ENCODE peak calls at places on chromosomes 1 and 21, in four cellular contexts. One of them, this sample, is unnamed.

GRCh38 chr1:91783423-91784162 is 102.4 kb downstream of the TGFBR3 start:
- DNase-seq in GM12892: no peak
- DNase-seq in GM12891: no peak
- DNase-seq in upper lobe of left lung: peak
- DNase-seq in this sample: no peak

GRCh38 chr1:32181563-32181962 is 2.1 kb downstream of the TXLNA start:
- DNase-seq in GM12891: no peak
- DNase-seq in upper lobe of left lung: no peak
- DNase-seq in GM12892: no peak
- DNase-seq in this sample: no peak

GRCh38 chr1:37399205-37399604 is 75.2 kb upstream of the ZC3H12A start:
- DNase-seq in GM12892: no peak
- DNase-seq in GM12891: no peak
- DNase-seq in upper lobe of left lung: no peak
- DNase-seq in this sample: no peak

GRCh38 chr1:246528933-246529731 is 22.1 kb upstream of the SMYD3 start:
- DNase-seq in GM12892: no peak
- DNase-seq in upper lobe of left lung: no peak
- DNase-seq in GM12891: no peak
- DNase-seq in this sample: no peak

GRCh38 chr1:27877115-27877416 is 4.7 kb downstream of the THEMIS2 start:
- DNase-seq in GM12891: no peak
- DNase-seq in upper lobe of left lung: no peak
- DNase-seq in GM12892: no peak
- DNase-seq in this sample: no peak

GRCh38 chr1:55605155-55605554 is 390.0 kb upstream of the USP24 start:
- DNase-seq in upper lobe of left lung: no peak
- DNase-seq in GM12892: no peak
- DNase-seq in GM12891: no peak
- DNase-seq in this sample: no peak

GRCh38 chr1:167631987-167632680 is 2.1 kb downstream of the RCSD1 start:
- DNase-seq in GM12891: no peak
- DNase-seq in upper lobe of left lung: no peak
- DNase-seq in GM12892: no peak
- DNase-seq in this sample: no peak

GRCh38 chr1:34163792-34164509 is 1.1 kb downstream of the CSMD2 start:
- DNase-seq in upper lobe of left lung: peak
- DNase-seq in GM12892: no peak
- DNase-seq in GM12891: no peak
- DNase-seq in this sample: no peak

GRCh38 chr21:34970566-34970965 is 78.5 kb downstream of the RUNX1 start:
- DNase-seq in GM12892: no peak
- DNase-seq in GM12891: no peak
- DNase-seq in upper lobe of left lung: no peak
- DNase-seq in this sample: no peak

GRCh38 chr1:183276386-183276785 is 90.3 kb downstream of the LAMC2 start:
- DNase-seq in GM12891: no peak
- DNase-seq in GM12892: no peak
- DNase-seq in upper lobe of left lung: no peak
- DNase-seq in this sample: peak

GRCh38 chr21:19507682-19508260 is 1104.2 kb upstream of the TMPRSS15 start:
- DNase-seq in GM12891: no peak
- DNase-seq in GM12892: no peak
- DNase-seq in upper lobe of left lung: no peak
- DNase-seq in this sample: no peak

GRCh38 chr1:16677552-16678423 is 11.0 kb upstream of the RNU1-3 start:
- DNase-seq in GM12891: peak
- DNase-seq in GM12892: peak
- DNase-seq in upper lobe of left lung: peak
- DNase-seq in this sample: no peak

GRCh38 chr1:150512846-150513245 is 2.7 kb upstream of the FALEC start:
- DNase-seq in GM12892: no peak
- DNase-seq in GM12891: no peak
- DNase-seq in upper lobe of left lung: no peak
- DNase-seq in this sample: no peak

GRCh38 chr1:222284466-222284865 is 263.4 kb downstream of the HHIPL2 start:
- DNase-seq in GM12892: no peak
- DNase-seq in upper lobe of left lung: no peak
- DNase-seq in GM12891: no peak
- DNase-seq in this sample: no peak

GRCh38 chr1:11913291-11913690 is 12.9 kb downstream of the KIAA2013 start:
- DNase-seq in GM12891: no peak
- DNase-seq in GM12892: no peak
- DNase-seq in upper lobe of left lung: no peak
- DNase-seq in this sample: no peak

GRCh38 chr1:84847253-84848247 is 45.5 kb downstream of the LPAR3 start:
- DNase-seq in upper lobe of left lung: no peak
- DNase-seq in GM12891: no peak
- DNase-seq in GM12892: no peak
- DNase-seq in this sample: peak

GRCh38 chr1:9691108-9691445 is 39.5 kb downstream of the PIK3CD start:
- DNase-seq in GM12891: no peak
- DNase-seq in GM12892: no peak
- DNase-seq in upper lobe of left lung: no peak
- DNase-seq in this sample: no peak

GRCh38 chr1:239874831-239875230 is 216.9 kb upstream of the FMN2 start:
- DNase-seq in GM12891: no peak
- DNase-seq in upper lobe of left lung: no peak
- DNase-seq in GM12892: no peak
- DNase-seq in this sample: no peak

GRCh38 chr1:243559575-243560172 is 290.4 kb downstream of the AKT3 start:
- DNase-seq in upper lobe of left lung: no peak
- DNase-seq in GM12891: no peak
- DNase-seq in GM12892: no peak
- DNase-seq in this sample: no peak

GRCh38 chr1:15966081-15966955 is 9.6 kb downstream of the ZBTB17 start:
- DNase-seq in GM12891: no peak
- DNase-seq in GM12892: no peak
- DNase-seq in upper lobe of left lung: no peak
- DNase-seq in this sample: peak

GRCh38 chr1:13681921-13682320 is 18.1 kb upstream of the PRDM2 start:
- DNase-seq in upper lobe of left lung: no peak
- DNase-seq in GM12892: no peak
- DNase-seq in GM12891: no peak
- DNase-seq in this sample: no peak

GRCh38 chr1:116340506-116341240 is 32.4 kb upstream of the ATP1A1 start:
- DNase-seq in GM12892: no peak
- DNase-seq in upper lobe of left lung: no peak
- DNase-seq in GM12891: no peak
- DNase-seq in this sample: no peak

GRCh38 chr1:246293366-246294121 is 213.5 kb downstream of the SMYD3 start:
- DNase-seq in GM12892: no peak
- DNase-seq in upper lobe of left lung: no peak
- DNase-seq in GM12891: no peak
- DNase-seq in this sample: no peak

GRCh38 chr1:157775101-157775870 is 1.6 kb downstream of the FCRL2 start:
- DNase-seq in GM12891: no peak
- DNase-seq in upper lobe of left lung: no peak
- DNase-seq in GM12892: no peak
- DNase-seq in this sample: no peak

GRCh38 chr1:1545946-1546737 is 5.7 kb upstream of the TMEM240 start:
- DNase-seq in upper lobe of left lung: peak
- DNase-seq in GM12891: no peak
- DNase-seq in GM12892: no peak
- DNase-seq in this sample: no peak

GRCh38 chr21:34910396-34910795 is 138.7 kb downstream of the RUNX1 start:
- DNase-seq in upper lobe of left lung: no peak
- DNase-seq in GM12891: no peak
- DNase-seq in GM12892: no peak
- DNase-seq in this sample: no peak

GRCh38 chr1:231808990-231809389 is 182.4 kb downstream of the DISC1 start:
- DNase-seq in upper lobe of left lung: no peak
- DNase-seq in GM12891: no peak
- DNase-seq in GM12892: no peak
- DNase-seq in this sample: no peak

GRCh38 chr1:165234149-165234548 is 122.4 kb downstream of the LMX1A start:
- DNase-seq in GM12892: no peak
- DNase-seq in upper lobe of left lung: no peak
- DNase-seq in GM12891: no peak
- DNase-seq in this sample: no peak

GRCh38 chr1:86487131-86487804 is 18.5 kb downstream of the CLCA1 start:
- DNase-seq in GM12891: no peak
- DNase-seq in upper lobe of left lung: no peak
- DNase-seq in GM12892: no peak
- DNase-seq in this sample: no peak

GRCh38 chr1:181324797-181325616 is 158.3 kb upstream of the CACNA1E start:
- DNase-seq in upper lobe of left lung: no peak
- DNase-seq in GM12891: no peak
- DNase-seq in GM12892: no peak
- DNase-seq in this sample: no peak

GRCh38 chr1:55720243-55720642 is 505.1 kb upstream of the USP24 start:
- DNase-seq in upper lobe of left lung: no peak
- DNase-seq in GM12892: no peak
- DNase-seq in GM12891: no peak
- DNase-seq in this sample: peak

GRCh38 chr1:904271-904950 is 19.3 kb upstream of the SAMD11 start:
- DNase-seq in GM12891: peak
- DNase-seq in GM12892: peak
- DNase-seq in upper lobe of left lung: peak
- DNase-seq in this sample: peak

GRCh38 chr1:202268032-202268431 is 73.7 kb downstream of the UBE2T start:
- DNase-seq in upper lobe of left lung: peak
- DNase-seq in GM12891: no peak
- DNase-seq in GM12892: no peak
- DNase-seq in this sample: peak

DNA sequence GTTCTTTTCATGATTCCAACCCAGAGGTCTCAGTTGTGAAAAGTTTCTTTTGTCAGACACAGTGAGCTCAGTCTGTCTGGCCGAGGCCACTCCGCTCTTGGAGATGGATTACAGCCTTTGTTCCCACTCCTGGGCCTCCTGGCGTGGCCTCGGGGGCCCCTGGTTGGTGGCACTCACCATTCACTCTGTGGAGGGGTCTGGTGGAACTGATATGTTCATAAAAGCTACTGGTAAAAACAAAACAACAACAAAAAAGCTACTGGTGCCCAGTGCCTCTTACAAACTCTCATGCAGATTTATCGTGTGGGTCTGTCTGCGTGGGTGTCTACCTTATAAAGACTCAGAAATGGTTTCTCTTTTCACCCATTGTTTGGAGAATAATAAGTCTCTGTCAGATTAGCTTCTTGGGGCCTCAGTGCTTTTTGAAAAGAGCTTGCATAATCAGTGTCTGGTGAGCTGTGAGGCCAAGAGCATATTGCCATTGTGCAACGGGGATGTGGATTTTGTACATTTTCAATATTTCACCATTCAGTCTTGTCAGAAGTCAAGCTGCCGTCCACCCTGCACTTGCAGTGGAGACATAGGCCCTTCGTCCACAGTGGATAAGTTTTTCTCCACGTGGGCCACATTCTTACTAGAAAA is 86.7 kb downstream of the GALNT2 start:
- DNase-seq in GM12892: no peak
- DNase-seq in GM12891: no peak
- DNase-seq in upper lobe of left lung: no peak
- DNase-seq in this sample: no peak
- TF ChIP-seq POLR2AphosphoS5 in GM12892: no peak
- TF ChIP-seq POLR2AphosphoS5 in GM12891: no peak
- TF ChIP-seq POLR2AphosphoS5 in upper lobe of left lung: peak
- TF ChIP-seq POLR2AphosphoS5 in this sample: peak

GRCh38 chr1:107623431-107623830 is 341.5 kb downstream of the VAV3 start:
- DNase-seq in GM12891: no peak
- DNase-seq in upper lobe of left lung: no peak
- DNase-seq in GM12892: no peak
- DNase-seq in this sample: no peak

GRCh38 chr1:107622540-107622939 is 342.4 kb downstream of the VAV3 start:
- DNase-seq in GM12892: no peak
- DNase-seq in GM12891: no peak
- DNase-seq in upper lobe of left lung: no peak
- DNase-seq in this sample: no peak

GRCh38 chr1:107625405-107626029 is 339.5 kb downstream of the VAV3 start:
- DNase-seq in GM12892: no peak
- DNase-seq in GM12891: no peak
- DNase-seq in upper lobe of left lung: no peak
- DNase-seq in this sample: no peak

GRCh38 chr1:107622975-107623374 is 342.0 kb downstream of the VAV3 start:
- DNase-seq in GM12892: no peak
- DNase-seq in GM12891: no peak
- DNase-seq in upper lobe of left lung: no peak
- DNase-seq in this sample: no peak

DNA sequence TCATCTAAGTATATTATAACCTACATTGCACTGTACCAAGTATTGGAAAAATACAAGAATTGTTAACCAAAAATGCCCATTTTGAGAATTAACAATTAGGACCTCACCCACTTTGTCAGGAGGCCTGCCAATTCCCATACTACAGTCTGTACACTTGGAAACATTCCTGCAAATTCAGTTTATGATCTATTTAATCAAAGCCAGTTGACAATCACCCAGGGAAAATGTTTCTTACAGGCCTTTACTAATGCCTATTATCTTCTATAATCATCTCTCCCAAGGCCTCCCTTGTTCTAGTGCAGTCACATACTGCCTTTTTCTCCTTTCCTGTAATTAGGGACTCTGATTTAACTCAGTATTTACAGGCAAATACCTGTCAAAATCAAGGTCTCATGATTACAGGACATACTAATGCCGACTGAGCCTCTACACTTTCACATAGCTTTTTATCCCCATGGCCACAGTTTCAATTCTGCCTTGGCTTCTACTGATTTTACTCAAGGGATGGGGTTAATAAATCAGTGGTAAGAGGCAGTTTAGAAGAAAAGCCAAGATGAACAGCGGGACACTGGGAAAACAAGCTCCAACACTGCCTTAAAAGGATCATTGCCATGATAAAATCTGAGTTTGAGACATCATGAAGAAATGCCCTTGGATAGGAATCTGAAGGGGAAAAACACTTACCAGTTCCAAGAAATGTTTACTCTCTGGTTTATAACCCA is 338.7 kb downstream of the VAV3 start:
- DNase-seq in upper lobe of left lung: no peak
- DNase-seq in GM12892: no peak
- DNase-seq in GM12891: no peak
- DNase-seq in this sample: no peak
- TF ChIP-seq POLR2AphosphoS5 in upper lobe of left lung: no peak
- TF ChIP-seq POLR2AphosphoS5 in GM12892: no peak
- TF ChIP-seq POLR2AphosphoS5 in GM12891: no peak
- TF ChIP-seq POLR2AphosphoS5 in this sample: no peak

GRCh38 chr21:44933938-44934260 is 5.9 kb upstream of the SLX9 start:
- DNase-seq in GM12891: no peak
- DNase-seq in upper lobe of left lung: peak
- DNase-seq in GM12892: no peak
- DNase-seq in this sample: no peak
- TF ChIP-seq POLR2AphosphoS5 in GM12891: no peak
- TF ChIP-seq POLR2AphosphoS5 in upper lobe of left lung: no peak
- TF ChIP-seq POLR2AphosphoS5 in GM12892: no peak
- TF ChIP-seq POLR2AphosphoS5 in this sample: no peak

GRCh38 chr1:199042193-199042592 is 403.4 kb downstream of the PTPRC start:
- DNase-seq in GM12892: no peak
- DNase-seq in GM12891: no peak
- DNase-seq in upper lobe of left lung: no peak
- DNase-seq in this sample: no peak
- TF ChIP-seq POLR2AphosphoS5 in GM12892: no peak
- TF ChIP-seq POLR2AphosphoS5 in GM12891: no peak
- TF ChIP-seq POLR2AphosphoS5 in upper lobe of left lung: no peak
- TF ChIP-seq POLR2AphosphoS5 in this sample: no peak